ENCODE peak calls at places on chromosome 20, in eight cellular contexts. U, Z, B, S, Y, A, O and Q are unnamed samples. For H3K4me1, the result is how much of the 10 kb centered on the place peaks cover.

GRCh38 chr20:3890999-3891929 is 2.1 kb downstream of the PANK2 start:
- DNase-seq in U (no peak), Z (no peak), B (no peak), S (no peak), Y (no peak), A (no peak), O (no peak), Q (no peak)

GRCh38 chr20:13037727-13038126 is 29.0 kb downstream of the SPTLC3 start:
- DNase-seq in U (no peak), Z (no peak), B (no peak), S (peak), Y (no peak), A (no peak), O (no peak), Q (no peak)

GRCh38 chr20:48716086-48716485 is 111.7 kb downstream of the PREX1 start:
- DNase-seq in U (no peak), Z (no peak), B (no peak), S (no peak), Y (no peak), A (no peak), O (peak), Q (no peak)

GRCh38 chr20:13041574-13042457 is 33.0 kb downstream of the SPTLC3 start:
- DNase-seq in U (no peak), Z (no peak), B (no peak), S (peak), Y (no peak), A (no peak), O (no peak), Q (no peak)

GRCh38 chr20:15068486-15068885 is 731.1 kb upstream of the FLRT3 start:
- DNase-seq in U (no peak), Z (no peak), B (no peak), S (no peak), Y (no peak), A (no peak), O (no peak), Q (no peak)

GRCh38 chr20:25258828-25259227 is 10.9 kb downstream of the PYGB start:
- DNase-seq in U (no peak), Z (no peak), B (no peak), S (no peak), Y (no peak), A (no peak), O (no peak), Q (no peak)

GRCh38 chr20:32476684-32477593 is 108.2 kb downstream of the NOL4L start:
- DNase-seq in U (no peak), Z (peak), B (no peak), S (no peak), Y (no peak), A (no peak), O (no peak), Q (no peak)

GRCh38 chr20:20814685-20815084 is 102.2 kb upstream of the RALGAPA2 start:
- DNase-seq in U (peak), Z (no peak), B (no peak), S (no peak), Y (no peak), A (peak), O (no peak), Q (no peak)

GRCh38 chr20:48201881-48202280 is 416.6 kb upstream of the SULF2 start:
- DNase-seq in U (no peak), Z (no peak), B (no peak), S (no peak), Y (no peak), A (no peak), O (no peak), Q (no peak)

GRCh38 chr20:53831812-53832211 is 238.2 kb upstream of the ZNF217 start:
- DNase-seq in U (no peak), Z (no peak), B (no peak), S (no peak), Y (no peak), A (no peak), O (no peak), Q (no peak)

GRCh38 chr20:51258582-51259175 is 235.8 kb upstream of the KCNG1 start:
- DNase-seq in U (no peak), Z (no peak), B (no peak), S (peak), Y (no peak), A (no peak), O (no peak), Q (peak)

DNA sequence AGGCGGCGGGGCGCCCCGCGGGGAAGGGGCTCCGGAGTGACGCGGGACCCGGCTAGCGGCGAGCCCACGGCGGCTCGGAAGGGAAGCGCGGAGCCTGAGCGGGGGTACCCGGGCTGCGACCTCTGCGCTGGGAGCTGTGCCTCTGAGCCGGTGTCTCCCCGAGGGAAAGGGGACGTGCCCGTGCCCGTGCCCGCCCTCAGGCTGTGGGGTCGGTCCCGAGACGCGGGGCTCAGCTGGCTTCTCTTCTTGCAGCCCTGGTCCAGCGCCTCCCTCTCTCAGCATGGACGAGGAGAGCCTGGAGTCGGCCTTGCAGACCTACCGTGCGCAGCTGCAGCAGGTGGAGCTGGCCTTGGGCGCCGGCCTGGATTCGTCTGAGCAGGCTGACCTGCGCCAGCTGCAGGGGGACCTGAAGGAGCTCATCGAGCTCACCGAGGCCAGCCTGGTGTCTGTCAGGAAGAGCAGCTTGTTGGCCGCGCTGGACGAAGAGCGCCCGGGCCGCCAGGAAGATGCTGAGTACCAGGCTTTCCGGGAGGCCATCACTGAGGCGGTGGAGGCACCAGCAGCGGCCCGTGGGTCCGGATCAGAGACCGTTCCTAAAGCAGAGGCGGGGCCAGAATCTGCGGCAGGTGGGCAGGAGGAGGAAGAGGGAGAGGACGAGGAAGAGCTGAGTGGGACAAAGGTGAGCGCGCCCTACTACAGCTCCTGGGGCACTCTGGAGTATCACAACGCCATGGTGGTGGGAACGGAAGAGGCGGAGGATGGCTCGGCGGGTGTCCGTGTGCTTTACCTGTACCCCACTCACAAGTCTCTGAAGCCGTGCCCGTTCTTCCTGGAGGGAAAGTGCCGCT is 686 bp downstream of the ZGPAT start:
- DNase-seq in U (no peak), Z (no peak), B (no peak), S (no peak), Y (peak), A (no peak), O (no peak), Q (no peak)
- H3K27ac ChIP-seq in U (no peak), Z (no peak), B (peak), S (peak), Y (peak), A (peak), O (peak), Q (peak)

GRCh38 chr20:62366370-62367135 is 559 bp downstream of the LAMA5 start:
- DNase-seq in U (peak), Z (peak), B (no peak), S (no peak), Y (peak), A (peak), O (no peak), Q (no peak)
- H3K4me1 ChIP-seq in U (half or more), Z (under half), B (half or more), S (under half), Y (half or more), A (half or more), O (under half), Q (under half)

DNA sequence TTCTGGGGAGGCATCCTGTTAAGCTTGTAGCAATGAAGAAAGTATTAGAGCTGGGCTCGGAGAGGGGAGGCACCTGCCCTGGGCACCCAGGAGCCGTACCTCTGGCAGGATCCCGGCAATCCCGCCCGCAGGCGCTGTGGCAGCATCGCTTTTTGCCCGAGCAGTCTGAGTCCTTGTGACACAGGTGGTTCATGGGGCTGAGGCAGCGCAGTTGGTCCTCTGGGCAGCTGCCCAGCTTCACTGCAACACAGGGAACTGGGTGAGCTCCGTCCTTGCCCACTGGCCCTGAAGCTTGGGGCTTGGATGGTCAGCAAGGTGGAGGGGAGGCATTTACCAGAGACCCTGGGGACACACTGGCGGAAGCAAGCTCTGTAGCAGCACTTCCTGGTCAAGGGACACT is 4.7 kb downstream of the WFDC5 start:
- DNase-seq in U (no peak), Z (no peak), B (no peak), S (no peak), Y (no peak), A (no peak), O (no peak), Q (no peak)
- TF ChIP-seq POLR2A in U (no peak), Z (no peak), B (no peak), S (no peak), Y (no peak), A (no peak), O (no peak), Q (no peak)

DNA sequence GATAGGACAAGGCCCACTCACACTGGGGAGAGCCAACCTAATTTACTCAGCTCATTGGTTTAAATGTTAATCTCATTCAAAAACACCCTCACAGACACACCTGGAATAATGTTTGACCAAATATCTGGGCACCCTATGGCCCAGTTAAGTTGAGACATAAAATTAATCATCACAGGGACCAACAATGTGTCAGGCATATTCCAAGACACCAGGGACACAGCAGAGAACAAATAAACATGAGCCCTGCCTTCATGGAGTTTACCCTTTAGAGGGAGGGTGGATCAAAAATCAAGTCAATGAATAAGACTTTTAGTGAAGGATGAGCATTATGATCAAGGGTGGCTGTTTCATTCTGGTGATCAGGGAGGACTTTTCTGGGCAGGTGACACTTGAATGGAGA is 98.7 kb upstream of the CHD6 start:
- DNase-seq in U (no peak), Z (no peak), B (no peak), S (no peak), Y (no peak), A (no peak), O (no peak), Q (no peak)
- H3K27ac ChIP-seq in U (no peak), Z (no peak), B (no peak), S (no peak), Y (no peak), A (no peak), O (no peak), Q (no peak)

GRCh38 chr20:63945921-63946920 is 10.0 kb downstream of the UCKL1 start:
- DNase-seq in U (no peak), Z (peak), B (no peak), S (no peak), Y (peak), A (no peak), O (no peak), Q (no peak)

GRCh38 chr20:63945031-63945658 is 11.1 kb downstream of the UCKL1 start:
- DNase-seq in U (no peak), Z (peak), B (no peak), S (no peak), Y (peak), A (no peak), O (no peak), Q (no peak)

GRCh38 chr20:63946986-63947637 is 9.1 kb downstream of the UCKL1 start:
- DNase-seq in U (no peak), Z (peak), B (no peak), S (no peak), Y (peak), A (no peak), O (no peak), Q (no peak)

GRCh38 chr20:63950701-63951397 is 5.4 kb downstream of the UCKL1 start:
- DNase-seq in U (no peak), Z (peak), B (no peak), S (no peak), Y (peak), A (no peak), O (no peak), Q (no peak)

DNA sequence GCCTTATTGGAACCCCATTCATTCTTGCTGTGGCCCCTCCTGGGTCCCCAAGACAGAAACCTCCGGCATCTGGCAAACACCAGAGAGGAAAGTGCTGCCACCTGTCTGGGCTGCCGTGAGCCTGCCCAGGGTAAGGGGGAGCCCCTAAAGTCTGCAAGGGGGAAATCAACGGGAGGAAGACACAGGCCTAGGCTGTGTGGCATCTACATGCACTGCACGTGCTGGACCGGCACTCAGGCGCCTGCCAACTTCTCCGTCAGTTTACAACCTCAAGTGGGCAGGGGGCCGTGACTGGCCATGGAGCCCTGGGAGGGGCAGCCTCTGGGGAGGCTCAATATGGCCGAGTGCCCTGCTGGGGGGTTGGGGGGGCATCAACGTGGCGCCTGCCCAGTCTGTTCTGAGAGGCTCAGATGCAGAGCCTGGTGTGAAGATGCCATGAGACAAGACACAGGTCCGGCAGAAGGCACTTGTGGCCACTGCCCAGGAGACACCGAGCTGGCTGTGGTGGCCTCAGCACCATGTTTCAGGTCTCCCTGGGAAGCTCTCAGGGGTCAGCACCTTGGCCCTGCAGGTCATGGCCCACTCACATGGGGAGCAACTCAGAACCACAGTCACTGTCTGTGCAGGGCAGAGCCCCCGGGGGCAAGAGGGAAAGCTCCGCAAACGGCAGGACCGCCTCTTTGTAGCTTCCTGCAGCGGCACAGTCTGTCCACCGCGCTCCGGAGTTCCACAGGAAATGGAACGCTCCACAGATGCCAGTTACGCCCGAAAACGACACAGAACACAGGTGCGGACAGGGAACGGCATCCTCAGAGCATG is 8.4 kb downstream of the UCKL1 start:
- DNase-seq in U (no peak), Z (peak), B (no peak), S (no peak), Y (peak), A (no peak), O (peak), Q (no peak)
- H3K4me1 ChIP-seq in U (under half), Z (under half), B (half or more), S (under half), Y (half or more), A (under half), O (under half), Q (under half)

GRCh38 chr20:37518606-37519507 is 2.2 kb upstream of the NNAT start:
- DNase-seq in U (no peak), Z (no peak), B (peak), S (no peak), Y (peak), A (no peak), O (no peak), Q (no peak)
- TF ChIP-seq POLR2A in U (no peak), Z (no peak), B (no peak), S (no peak), Y (no peak), A (no peak), O (no peak), Q (no peak)